ENCODE peak calls at places on chromosomes 3 and 15, in four cellular contexts. X, Q, C and V are unnamed samples.

GRCh38 chr3:159787191-159787590 is 201.4 kb upstream of the IL12A start:
- DNase-seq in X (no peak), Q (no peak), C (no peak), V (no peak)

GRCh38 chr3:11547498-11547897 is 96.2 kb downstream of the VGLL4 start:
- DNase-seq in Q (no peak), C (no peak), X (no peak), V (no peak)

GRCh38 chr15:99431661-99432091 is 134.1 kb upstream of the MEF2A start:
- DNase-seq in Q (no peak), X (no peak), C (no peak), V (no peak)

GRCh38 chr15:91965501-91966180 is 112.1 kb downstream of the SLCO3A1 start:
- DNase-seq in Q (no peak), C (no peak), X (no peak), V (no peak)

GRCh38 chr3:149777414-149778214 is 14.7 kb downstream of the ANKUB1 start:
- DNase-seq in Q (no peak), C (no peak), X (no peak), V (no peak)

GRCh38 chr15:95326689-95327525 is 1003.6 kb upstream of the NR2F2 start:
- DNase-seq in C (no peak), X (no peak), Q (no peak), V (no peak)

GRCh38 chr3:54986294-54986693 is 58.4 kb upstream of the LRTM1 start:
- DNase-seq in X (no peak), Q (no peak), C (no peak), V (no peak)

GRCh38 chr3:119762876-119763275 is 19.0 kb upstream of the NR1I2 start:
- DNase-seq in Q (no peak), C (no peak), X (no peak), V (no peak)

GRCh38 chr15:40722934-40723333 is 28.0 kb downstream of the RAD51 start:
- DNase-seq in Q (no peak), C (no peak), X (no peak), V (no peak)

GRCh38 chr15:66878761-66879160 is 176.7 kb downstream of the SMAD6 start:
- DNase-seq in Q (no peak), X (no peak), C (no peak), V (no peak)